ENCODE peak calls at places on chromosomes 7 and 10, in ten cellular contexts. A is ovary; L is MM.1S; Z is uterus; T is CD8-positive, alpha-beta T cell; R is psoas muscle; V is astrocyte; C is ascending aorta; G is lung; U is esophagus squamous epithelium. D is an unnamed sample. For H3K4me1, the result is how much of the 10 kb centered on the place peaks cover.

GRCh38 chr7:125336326-125336725 is 406.7 kb upstream of the POT1 start:
- DNase-seq in A (no peak), L (no peak), Z (no peak), T (no peak), R (no peak), V (no peak), C (no peak), G (no peak), U (no peak), D (no peak)

GRCh38 chr7:47546728-47547494 is 35.0 kb downstream of the TNS3 start:
- DNase-seq in A (no peak), L (no peak), Z (no peak), T (no peak), R (no peak), V (no peak), C (no peak), G (no peak), U (no peak), D (no peak)

GRCh38 chr7:84492565-84493034 is 298.0 kb upstream of the SEMA3A start:
- DNase-seq in A (no peak), L (no peak), Z (no peak), T (no peak), R (no peak), V (no peak), C (no peak), G (no peak), U (no peak), D (no peak)

GRCh38 chr7:11952972-11953371 is 121.0 kb upstream of the THSD7A start:
- DNase-seq in A (no peak), L (no peak), Z (no peak), T (no peak), R (no peak), V (no peak), C (no peak), G (no peak), U (no peak), D (no peak)

GRCh38 chr7:52555805-52556204 is 479.6 kb upstream of the POM121L12 start:
- DNase-seq in A (no peak), L (peak), Z (no peak), T (no peak), R (no peak), V (no peak), C (no peak), G (no peak), U (no peak), D (no peak)

GRCh38 chr10:106711313-106711906 is 453.1 kb downstream of the SORCS1 start:
- DNase-seq in A (no peak), L (peak), Z (no peak), T (no peak), R (peak), V (no peak), C (no peak), G (peak), U (no peak), D (peak)

GRCh38 chr10:6119962-6120361 is 31.1 kb downstream of the RBM17 start:
- DNase-seq in A (no peak), L (no peak), Z (no peak), T (no peak), R (no peak), V (no peak), C (no peak), G (no peak), U (no peak), D (no peak)

GRCh38 chr7:99102809-99103690 is 40.9 kb downstream of the SMURF1 start:
- DNase-seq in A (no peak), L (no peak), Z (no peak), T (no peak), R (no peak), V (peak), C (no peak), G (no peak), U (no peak), D (no peak)

GRCh38 chr10:103828107-103828506 is 27.3 kb downstream of the SH3PXD2A start:
- DNase-seq in A (no peak), L (no peak), Z (no peak), T (no peak), R (no peak), V (peak), C (no peak), G (no peak), U (no peak), D (no peak)

GRCh38 chr7:157445246-157445955 is 108.6 kb downstream of the DNAJB6 start:
- DNase-seq in A (peak), L (no peak), Z (no peak), T (peak), R (peak), V (no peak), C (no peak), G (no peak), U (no peak), D (peak)

GRCh38 chr10:122962405-122962804 is 8.4 kb upstream of the C10orf88 start:
- DNase-seq in A (no peak), L (no peak), Z (no peak), T (no peak), R (no peak), V (peak), C (no peak), G (no peak), U (no peak), D (no peak)

GRCh38 chr10:114010316-114010715 is 33.4 kb upstream of the ADRB1 start:
- DNase-seq in A (no peak), L (no peak), Z (no peak), T (no peak), R (no peak), V (no peak), C (no peak), G (no peak), U (no peak), D (no peak)

GRCh38 chr10:35127289-35127891 is 744 bp downstream of the CREM start:
- DNase-seq in A (peak), L (peak), Z (peak), T (peak), R (peak), V (peak), C (no peak), G (peak), U (no peak), D (peak)

GRCh38 chr7:41880107-41880506 is 177.2 kb upstream of the INHBA start:
- DNase-seq in A (no peak), L (no peak), Z (no peak), T (no peak), R (no peak), V (peak), C (no peak), G (no peak), U (no peak), D (no peak)

GRCh38 chr7:36683695-36684357 is 40.5 kb downstream of the AOAH start:
- DNase-seq in A (no peak), L (no peak), Z (no peak), T (no peak), R (no peak), V (peak), C (no peak), G (no peak), U (no peak), D (no peak)

GRCh38 chr7:153152786-153153185 is 393.2 kb downstream of the ACTR3B start:
- DNase-seq in A (no peak), L (no peak), Z (no peak), T (no peak), R (no peak), V (no peak), C (no peak), G (no peak), U (no peak), D (no peak)

GRCh38 chr7:134480730-134481129 is 21.8 kb upstream of the AKR1B1 start:
- DNase-seq in A (no peak), L (peak), Z (no peak), T (no peak), R (no peak), V (peak), C (no peak), G (no peak), U (no peak), D (peak)

GRCh38 chr7:38548605-38549004 is 82.6 kb downstream of the AMPH start:
- DNase-seq in A (no peak), L (no peak), Z (no peak), T (no peak), R (no peak), V (no peak), C (no peak), G (no peak), U (no peak), D (no peak)

GRCh38 chr7:17773289-17773626 is 167.0 kb downstream of the SNX13 start:
- DNase-seq in A (no peak), L (peak), Z (no peak), T (no peak), R (no peak), V (peak), C (peak), G (no peak), U (no peak), D (no peak)

GRCh38 chr7:24619978-24620377 is 46.7 kb downstream of the PALS2 start:
- DNase-seq in A (no peak), L (no peak), Z (no peak), T (no peak), R (no peak), V (no peak), C (no peak), G (no peak), U (no peak), D (no peak)

GRCh38 chr7:99788554-99788953 is 4.6 kb upstream of the CYP3A4 start:
- DNase-seq in A (no peak), L (no peak), Z (no peak), T (no peak), R (no peak), V (no peak), C (no peak), G (no peak), U (no peak), D (no peak)

DNA sequence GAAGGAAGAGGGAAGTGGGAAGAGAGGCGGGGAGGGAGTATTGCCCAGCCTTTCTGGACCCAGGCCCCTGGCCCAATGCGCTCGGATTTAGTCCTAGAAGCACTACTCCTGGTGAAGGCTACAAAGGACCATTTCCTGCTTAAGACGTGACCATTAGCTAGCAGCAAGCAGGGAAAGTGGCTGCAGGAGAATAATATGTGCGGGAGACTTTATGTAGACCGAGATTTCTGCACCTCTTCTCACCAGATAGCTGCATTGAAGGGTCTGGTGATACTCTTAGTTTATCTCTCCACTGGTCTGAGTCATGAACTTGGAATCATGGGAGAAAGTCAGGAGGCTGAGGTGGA is 3.1 kb downstream of the VAX1 start:
- DNase-seq in A (no peak), L (no peak), Z (no peak), T (no peak), R (no peak), V (no peak), C (no peak), G (no peak), U (no peak), D (no peak)
- H3K4me1 ChIP-seq in A (under half), L (under half), Z (under half), T (under half), R (under half), V (under half), C (under half), G (under half), U (under half), D (under half)

GRCh38 chr10:117005454-117006055 is 568 bp upstream of the SHTN1 start:
- DNase-seq in A (no peak), L (no peak), Z (no peak), T (no peak), R (no peak), V (no peak), C (no peak), G (no peak), U (no peak), D (peak)
- H3K27ac ChIP-seq in A (peak), L (no peak), Z (no peak), T (no peak), R (no peak), V (no peak), C (peak), G (peak), U (peak), D (peak)

DNA sequence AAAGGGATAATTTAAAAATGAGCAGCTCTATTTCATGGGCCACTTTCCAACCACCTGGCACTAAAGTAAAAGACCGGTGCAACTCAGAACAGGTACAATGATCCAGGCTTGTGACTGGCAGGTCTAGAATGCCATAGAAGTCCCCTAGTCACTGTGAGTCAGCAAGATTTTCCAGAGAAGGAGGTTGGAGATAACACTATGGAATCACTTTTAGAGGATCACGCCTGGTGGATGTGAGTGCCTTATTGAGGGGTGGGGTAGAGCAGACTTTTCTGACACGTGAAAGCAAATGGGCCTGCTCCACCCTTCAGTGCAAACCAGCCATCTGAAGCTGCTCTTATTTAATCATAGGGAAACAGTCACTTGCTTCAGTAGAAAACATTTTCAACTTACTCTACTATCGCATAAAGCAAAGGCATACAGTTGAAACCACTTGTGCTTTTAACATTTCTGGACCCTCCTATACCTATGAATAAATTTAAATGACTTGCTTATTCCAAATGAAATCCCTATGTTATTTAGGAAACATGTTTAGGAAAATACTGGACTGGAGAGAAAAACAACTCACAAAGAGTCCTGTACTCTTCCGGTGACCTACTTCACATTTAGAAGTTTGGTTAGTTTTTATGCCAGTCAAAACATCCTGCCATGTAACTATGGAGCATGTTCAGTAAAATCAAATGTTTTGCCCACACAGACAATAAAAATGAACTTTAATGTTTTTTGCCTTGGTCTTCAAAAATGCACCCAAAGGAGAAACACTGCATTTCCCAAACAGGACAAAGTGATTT is 21.5 kb upstream of the AKR1C1 start:
- DNase-seq in A (no peak), L (no peak), Z (no peak), T (no peak), R (no peak), V (no peak), C (no peak), G (no peak), U (no peak), D (no peak)
- H3K4me1 ChIP-seq in A (under half), L (under half), Z (under half), T (under half), R (under half), V (under half), C (under half), G (under half), U (under half), D (under half)

GRCh38 chr7:100965723-100966541 is 3.4 kb upstream of the MUC12 start:
- DNase-seq in A (peak), L (peak), Z (peak), T (peak), R (peak), V (no peak), C (no peak), G (peak), U (no peak), D (peak)
- H3K27ac ChIP-seq in A (no peak), L (no peak), Z (no peak), T (no peak), R (no peak), V (no peak), C (no peak), G (no peak), U (no peak), D (no peak)

GRCh38 chr10:22599048-22599561 is 115.3 kb downstream of the PIP4K2A start:
- DNase-seq in A (no peak), L (no peak), Z (no peak), T (no peak), R (no peak), V (peak), C (no peak), G (no peak), U (no peak), D (no peak)

GRCh38 chr10:22601618-22602017 is 112.8 kb downstream of the PIP4K2A start:
- DNase-seq in A (no peak), L (no peak), Z (no peak), T (no peak), R (no peak), V (no peak), C (no peak), G (no peak), U (no peak), D (no peak)

GRCh38 chr10:22598488-22598887 is 115.9 kb downstream of the PIP4K2A start:
- DNase-seq in A (no peak), L (no peak), Z (no peak), T (no peak), R (no peak), V (peak), C (no peak), G (no peak), U (no peak), D (no peak)

GRCh38 chr10:22599636-22600228 is 114.6 kb downstream of the PIP4K2A start:
- DNase-seq in A (no peak), L (no peak), Z (no peak), T (no peak), R (no peak), V (peak), C (no peak), G (no peak), U (no peak), D (no peak)

GRCh38 chr10:22600516-22600915 is 113.9 kb downstream of the PIP4K2A start:
- DNase-seq in A (no peak), L (no peak), Z (no peak), T (no peak), R (no peak), V (no peak), C (no peak), G (no peak), U (no peak), D (no peak)
- H3K4me1 ChIP-seq in A (under half), L (under half), Z (under half), T (half or more), R (under half), V (under half), C (under half), G (under half), U (under half), D (under half)

GRCh38 chr7:129886184-129886817 is 66.5 kb downstream of the UBE2H start:
- DNase-seq in A (no peak), L (no peak), Z (no peak), T (no peak), R (no peak), V (no peak), C (no peak), G (no peak), U (no peak), D (no peak)
- H3K27ac ChIP-seq in A (no peak), L (no peak), Z (peak), T (no peak), R (peak), V (no peak), C (peak), G (no peak), U (no peak), D (no peak)